ENCODE peak calls at places on chromosomes 1 and 21, in four cellular contexts. X, M, P and C are unnamed samples.

GRCh38 chr1:164755674-164756073 is 196.7 kb downstream of the PBX1 start:
- DNase-seq in X (no peak), M (no peak), P (no peak), C (no peak)

GRCh38 chr1:207842506-207842905 is 68.4 kb downstream of the CD34 start:
- DNase-seq in X (no peak), M (no peak), P (no peak), C (no peak)

GRCh38 chr1:29264773-29265389 is 28.6 kb downstream of the PTPRU start:
- DNase-seq in X (no peak), M (peak; percentile 68), P (no peak), C (no peak)

GRCh38 chr1:89610457-89610991 is 22.4 kb upstream of the LRRC8C start:
- DNase-seq in X (no peak), M (no peak), P (peak; percentile 73), C (no peak)

GRCh38 chr1:225736651-225737097 is 41.0 kb upstream of the SRP9 start:
- DNase-seq in X (no peak), M (peak; percentile 25), P (no peak), C (no peak)

GRCh38 chr1:203406446-203407045 is 55.6 kb upstream of the FMOD start:
- DNase-seq in X (peak; percentile 28), M (no peak), P (no peak), C (no peak)

GRCh38 chr1:75733661-75734060 is 9.2 kb downstream of the ACADM start:
- DNase-seq in X (no peak), M (no peak), P (no peak), C (no peak)

GRCh38 chr1:26281091-26281958 is 1.4 kb downstream of the SH3BGRL3 start:
- DNase-seq in X (no peak), M (peak; percentile 26), P (peak; percentile 41), C (no peak)

GRCh38 chr1:233904979-233905415 is 521 bp downstream of the SLC35F3 start:
- DNase-seq in X (peak; percentile 56), M (no peak), P (no peak), C (no peak)

GRCh38 chr1:5227114-5227513 is 572.7 kb downstream of the AJAP1 start:
- DNase-seq in X (no peak), M (no peak), P (no peak), C (no peak)

GRCh38 chr21:45209685-45210284 is 77.9 kb downstream of the POFUT2 start:
- DNase-seq in X (no peak), M (no peak), P (no peak), C (no peak)

GRCh38 chr1:169933999-169934725 is 40.5 kb upstream of the SCYL3 start:
- DNase-seq in X (no peak), M (peak; percentile 62), P (no peak), C (no peak)

GRCh38 chr1:14769486-14770274 is 171.2 kb downstream of the KAZN start:
- DNase-seq in X (no peak), M (no peak), P (no peak), C (no peak)

GRCh38 chr21:41719691-41720090 is 47.2 kb downstream of the RIPK4 start:
- DNase-seq in X (no peak), M (no peak), P (no peak), C (no peak)

GRCh38 chr1:50422946-50423669 is at the start of gene DMRTA2:
- DNase-seq in X (no peak), M (no peak), P (no peak), C (no peak)

GRCh38 chr21:42423197-42423675 is 19.5 kb downstream of the UBASH3A start:
- DNase-seq in X (no peak), M (no peak), P (peak; percentile 67), C (no peak)

GRCh38 chr1:192104852-192105251 is 53.4 kb upstream of the RGS18 start:
- DNase-seq in X (no peak), M (peak; percentile 67), P (no peak), C (no peak)

GRCh38 chr1:223147858-223148257 is 4.8 kb upstream of the TLR5 start:
- DNase-seq in X (no peak), M (no peak), P (no peak), C (no peak)

GRCh38 chr21:31278511-31279155 is 65.4 kb downstream of the TIAM1 start:
- DNase-seq in X (no peak), M (peak; percentile 25), P (no peak), C (no peak)

GRCh38 chr1:94335950-94336349 is 82.2 kb upstream of the ABCD3 start:
- DNase-seq in X (peak; percentile 83), M (peak; percentile 97), P (no peak), C (peak; percentile 46)

GRCh38 chr1:203083463-203083921 is 2.3 kb downstream of the MYOG start:
- DNase-seq in X (no peak), M (no peak), P (no peak), C (no peak)

GRCh38 chr1:15948091-15948591 is 27.8 kb downstream of the ZBTB17 start:
- DNase-seq in X (no peak), M (no peak), P (no peak), C (no peak)

GRCh38 chr1:72000809-72001208 is 281.5 kb downstream of the NEGR1 start:
- DNase-seq in X (no peak), M (no peak), P (no peak), C (no peak)

GRCh38 chr1:150808134-150808533 is at the start of gene CTSK:
- DNase-seq in X (no peak), M (peak; percentile 23), P (no peak), C (no peak)

GRCh38 chr21:34715518-34715917 is 46.7 kb downstream of the CLIC6 start:
- DNase-seq in X (no peak), M (no peak), P (no peak), C (no peak)

GRCh38 chr1:19640363-19641316 is 3.5 kb upstream of the NBL1 start:
- DNase-seq in X (peak; percentile 53), M (no peak), P (no peak), C (no peak)

DNA sequence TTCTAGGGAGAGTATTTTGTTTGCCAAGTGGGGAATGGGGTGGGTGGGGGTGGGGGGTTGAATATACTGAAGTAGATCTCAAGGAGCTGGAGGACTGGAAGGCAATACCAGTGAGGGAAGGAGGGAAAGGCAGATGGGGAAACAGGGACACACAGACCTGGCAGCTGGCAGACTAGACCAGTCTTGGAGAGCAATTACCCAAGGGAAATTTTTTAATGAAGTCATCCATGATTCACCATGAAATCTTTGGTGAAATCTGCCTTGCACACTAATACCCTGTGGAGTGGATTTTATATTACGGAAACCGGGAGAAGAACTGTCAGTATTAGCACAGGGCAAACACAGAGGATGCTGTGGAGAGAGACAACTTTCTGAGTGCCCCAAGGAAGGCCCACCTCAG is 29.7 kb upstream of the MARK1 start:
- DNase-seq in X (no peak), M (peak; percentile 45), P (no peak), C (no peak)
- H3K4me3 ChIP-seq in X (no peak overlapping the region), M (no peak overlapping the region), P (no peak overlapping the region), C (no peak overlapping the region)

DNA sequence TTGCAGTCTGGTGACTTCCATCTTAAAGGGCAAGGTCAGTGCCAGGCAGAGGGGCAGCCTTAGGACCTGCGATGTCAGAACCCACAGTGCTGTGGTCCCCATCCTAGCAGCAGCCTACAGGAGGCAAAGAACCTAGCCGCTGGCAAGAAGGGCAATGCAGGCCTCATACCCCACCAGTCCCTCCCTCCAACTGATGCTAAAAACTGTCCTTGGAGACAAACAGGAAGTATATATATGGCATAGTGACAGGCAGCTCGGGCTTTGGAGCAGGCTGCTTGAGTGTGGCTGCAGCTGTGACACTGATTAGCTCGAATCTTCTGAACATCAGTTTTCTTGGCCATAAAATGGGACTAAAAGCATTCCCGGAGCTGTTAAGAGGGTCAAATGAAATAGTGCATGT is 156.0 kb upstream of the VAMP3 start:
- DNase-seq in X (no peak), M (no peak), P (no peak), C (peak; percentile 21)
- H3K4me3 ChIP-seq in X (no peak overlapping the region), M (no peak overlapping the region), P (no peak overlapping the region), C (no peak overlapping the region)

GRCh38 chr1:1019122-1019999 is 559 bp upstream of the AGRN start:
- DNase-seq in X (peak; percentile 85), M (peak; percentile 80), P (peak; percentile 76), C (peak; percentile 90)
- H3K4me3 ChIP-seq in X (peak overlapping the region; percentile 92), M (peak overlapping the region; percentile 29), P (peak overlapping the region; percentile 39), C (peak overlapping the region; percentile 62)

DNA sequence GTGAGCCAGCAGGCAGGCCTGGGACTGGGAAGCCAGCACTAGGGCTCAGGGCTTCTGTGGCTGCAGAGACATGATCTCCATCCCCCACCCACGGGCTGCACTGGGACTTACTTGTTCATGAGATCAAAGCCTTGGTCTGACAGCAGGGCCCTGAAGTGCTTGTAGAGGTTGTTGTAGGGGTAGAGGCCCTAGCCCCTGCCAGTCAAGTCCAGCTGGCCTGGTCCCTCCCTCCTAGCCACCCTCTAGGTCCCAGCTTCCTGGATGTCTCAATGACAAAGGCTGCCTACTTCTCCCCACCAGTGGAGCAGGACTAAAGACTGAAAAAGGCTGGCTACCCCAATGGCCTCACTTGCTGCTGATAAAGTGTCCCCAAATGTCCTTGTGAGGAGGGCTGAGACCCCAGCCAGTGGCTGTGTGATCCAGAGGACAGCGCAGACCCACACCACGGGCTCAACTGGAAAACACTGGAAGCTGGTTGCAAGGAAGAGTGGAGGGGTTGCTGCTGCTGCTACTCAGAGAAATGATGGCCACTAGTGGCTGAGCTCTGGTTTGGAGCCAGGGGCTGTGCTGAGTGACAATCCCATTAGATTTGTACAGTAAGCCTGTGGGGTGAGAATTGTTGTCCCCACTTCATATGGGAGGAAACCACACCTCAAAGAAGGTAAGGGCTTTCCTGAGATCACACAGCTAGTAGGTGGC is 1.4 kb downstream of the HTR1D start:
- DNase-seq in X (no peak), M (no peak), P (no peak), C (no peak)
- H3K4me3 ChIP-seq in X (no peak overlapping the region), M (no peak overlapping the region), P (no peak overlapping the region), C (no peak overlapping the region)